ENCODE peak calls at places on chromosome X, in six cellular contexts. G is lower leg skin, S is sciatic nerve, E is T-cell, D is NCI-H1105 treated with DMSO at 0.1 percent for 48 hours, J is memory B cell. I is an unnamed sample.
A peak's percentile ranks its signal among the peaks of the same experiment; 100 is the strongest.

GRCh38 chrX:43974076-43974475 is 886 bp upstream of the NDP start:
- DNase-seq in G (no peak), D (no peak), S (no peak), E (no peak), J (no peak), I (no peak)

GRCh38 chrX:129593137-129593536 is 53.1 kb downstream of the OCRL start:
- DNase-seq in G (peak; percentile 54), J (no peak), S (no peak), E (no peak), D (no peak), I (no peak)

GRCh38 chrX:40420899-40421729 is 159.7 kb upstream of the ATP6AP2 start:
- DNase-seq in J (no peak), D (no peak), S (no peak), G (no peak), E (no peak), I (no peak)

GRCh38 chrX:7085879-7086278 is 61.6 kb upstream of the STS start:
- DNase-seq in E (no peak), D (no peak), S (no peak), J (no peak), G (no peak), I (no peak)

GRCh38 chrX:15418041-15418706 is 34.0 kb upstream of the VEGFD start:
- DNase-seq in G (no peak), D (no peak), E (no peak), J (no peak), S (no peak), I (no peak)

GRCh38 chrX:108464604-108465003 is 25.0 kb downstream of the COL4A5 start:
- DNase-seq in S (no peak), G (no peak), D (no peak), E (no peak), J (no peak), I (no peak)

GRCh38 chrX:79556750-79557149 is 189.6 kb upstream of the ITM2A start:
- DNase-seq in D (no peak), S (no peak), J (no peak), E (no peak), G (no peak), I (no peak)

GRCh38 chrX:103405009-103405333 is 28.6 kb downstream of the BEX3 start:
- DNase-seq in D (no peak), E (no peak), J (no peak), S (no peak), G (no peak), I (peak; percentile 4)

GRCh38 chrX:17046478-17047097 is 100.1 kb downstream of the REPS2 start:
- DNase-seq in J (peak; percentile 15), G (peak; percentile 41), E (no peak), D (peak; percentile 74), S (peak; percentile 68), I (peak; percentile 3)

GRCh38 chrX:17052210-17052609 is 105.8 kb downstream of the REPS2 start:
- DNase-seq in J (no peak), G (no peak), D (no peak), S (no peak), E (no peak), I (no peak)

GRCh38 chrX:129361566-129361965 is 161.7 kb downstream of the SMARCA1 start:
- DNase-seq in E (no peak), G (no peak), J (no peak), S (no peak), D (no peak), I (no peak)

GRCh38 chrX:74923942-74924448 is 1.3 kb downstream of the NEXMIF start:
- DNase-seq in S (peak; percentile 59), G (no peak), D (peak; percentile 32), E (no peak), J (peak; percentile 12), I (no peak)

GRCh38 chrX:19617550-19617949 is 102.2 kb upstream of the MAP3K15 start:
- DNase-seq in E (no peak), S (no peak), D (no peak), G (no peak), J (no peak), I (no peak)

GRCh38 chrX:16646366-16647168 is 3.4 kb upstream of the S100G start:
- DNase-seq in G (no peak), J (no peak), D (no peak), S (no peak), E (no peak), I (no peak)

I was measured in stimulated activated naive B cell treated with anti-CD40 and anti-IgM and Interleukin-4, amounts not matched to agents 10 μg/mL and 1 μg/mL and 100 μg/mL, for 72 hours.